ENCODE peak calls at places on chromosome 19, in eight cellular contexts. L is heart left ventricle, K is nephron progenitor cell, U is psoas muscle, X is hepatocyte, P is glutamatergic neuron, R is neural crest cell, Q is ascending aorta. H is an unnamed sample.

GRCh38 chr19:719636-720377 is 11.1 kb downstream of the PALM start:
- DNase-seq in K (peak), X (no peak), P (peak), U (no peak), Q (no peak), L (no peak), R (no peak), H (no peak)

GRCh38 chr19:56821675-56822074 is 18.9 kb downstream of the PEG3 start:
- DNase-seq in P (no peak), U (no peak), K (no peak), X (no peak), R (no peak), L (no peak), Q (no peak), H (no peak)

GRCh38 chr19:39643591-39643990 is 12.1 kb upstream of the LGALS16 start:
- DNase-seq in P (no peak), X (no peak), K (no peak), Q (no peak), R (no peak), U (no peak), L (no peak), H (no peak)

GRCh38 chr19:49872245-49873148 is 4.7 kb downstream of the AKT1S1 start:
- DNase-seq in P (no peak), R (no peak), Q (no peak), L (no peak), K (no peak), X (no peak), U (no peak), H (no peak)

GRCh38 chr19:42022616-42023015 is 28.6 kb upstream of the ATP1A3 start:
- DNase-seq in K (no peak), X (no peak), R (no peak), L (no peak), Q (no peak), U (peak), P (no peak), H (no peak)

GRCh38 chr19:56874530-56874929 is 34.0 kb upstream of the PEG3 start:
- DNase-seq in K (no peak), Q (no peak), U (no peak), P (no peak), L (no peak), X (no peak), R (no peak), H (no peak)

GRCh38 chr19:51365211-51366049 is 758 bp downstream of the ETFB start:
- DNase-seq in U (peak), Q (no peak), X (peak), R (no peak), L (no peak), P (no peak), K (no peak), H (no peak)

GRCh38 chr19:14138576-14139265 is 2.3 kb upstream of the ASF1B start:
- DNase-seq in L (no peak), Q (no peak), K (no peak), R (no peak), U (no peak), X (no peak), P (no peak), H (no peak)

GRCh38 chr19:23971598-23971997 is 56.9 kb downstream of the ZNF726 start:
- DNase-seq in Q (no peak), X (no peak), U (no peak), K (no peak), P (peak), L (no peak), R (no peak), H (no peak)

GRCh38 chr19:44435441-44435840 is 12.8 kb downstream of the ZNF229 start:
- DNase-seq in X (no peak), Q (no peak), L (no peak), K (no peak), U (no peak), P (no peak), R (no peak), H (no peak)

GRCh38 chr19:18465214-18465963 is 27.5 kb upstream of the ISYNA1 start:
- DNase-seq in K (no peak), X (no peak), L (no peak), Q (no peak), U (no peak), P (no peak), R (no peak), H (no peak)

GRCh38 chr19:41575998-41576397 is at the start of gene CEACAM21:
- DNase-seq in R (no peak), L (peak), U (peak), Q (peak), K (no peak), X (no peak), P (no peak), H (no peak)

GRCh38 chr19:43735013-43735412 is 19.1 kb downstream of the IRGC start:
- DNase-seq in Q (no peak), X (no peak), P (no peak), L (no peak), U (no peak), K (no peak), R (no peak), H (no peak)

GRCh38 chr19:50500753-50501151 is 10.2 kb downstream of the JOSD2 start:
- DNase-seq in R (no peak), U (peak), K (no peak), Q (no peak), P (peak), L (peak), X (no peak), H (no peak)

GRCh38 chr19:41328157-41328817 is 18.3 kb downstream of the CCDC97 start:
- DNase-seq in K (no peak), Q (no peak), L (no peak), R (no peak), U (no peak), P (no peak), X (no peak), H (no peak)

GRCh38 chr19:20273376-20273775 is 106.4 kb downstream of the ZNF486 start:
- DNase-seq in Q (no peak), L (no peak), X (no peak), R (no peak), P (no peak), U (no peak), K (no peak), H (no peak)

GRCh38 chr19:47158879-47159509 is 28.4 kb downstream of the SAE1 start:
- DNase-seq in X (no peak), P (no peak), Q (no peak), L (no peak), U (no peak), R (no peak), K (no peak), H (no peak)

GRCh38 chr19:1665565-1666047 is 13.2 kb upstream of the TCF3 start:
- DNase-seq in Q (no peak), R (no peak), U (no peak), L (no peak), X (no peak), P (peak), K (no peak), H (no peak)

GRCh38 chr19:39995794-39996193 is 1.1 kb upstream of the ZNF546 start:
- DNase-seq in X (no peak), L (no peak), Q (no peak), K (no peak), P (no peak), R (no peak), U (no peak), H (no peak)

GRCh38 chr19:870314-870713 is 10.8 kb downstream of the CFD start:
- DNase-seq in L (no peak), P (no peak), Q (no peak), K (no peak), U (no peak), X (no peak), R (no peak), H (no peak)

GRCh38 chr19:42422576-42423461 is 4.4 kb downstream of the LIPE start:
- DNase-seq in U (peak), Q (no peak), P (peak), X (peak), R (peak), L (no peak), K (peak), H (peak)

GRCh38 chr19:42153606-42154405 is 21.6 kb upstream of the POU2F2 start:
- DNase-seq in Q (no peak), X (no peak), U (no peak), K (no peak), L (no peak), P (no peak), R (no peak), H (no peak)

GRCh38 chr19:10552596-10553053 is 8.9 kb downstream of the ATG4D start:
- DNase-seq in L (no peak), P (no peak), X (no peak), K (no peak), Q (no peak), U (no peak), R (no peak), H (no peak)

GRCh38 chr19:50427997-50428425 is 4.7 kb upstream of the MYBPC2 start:
- DNase-seq in R (no peak), L (peak), Q (peak), U (peak), K (peak), X (peak), P (no peak), H (peak)

GRCh38 chr19:11247391-11247790 is 8.0 kb downstream of the ANGPTL8 start:
- DNase-seq in R (no peak), K (no peak), U (peak), Q (no peak), P (no peak), X (peak), L (peak), H (no peak)

GRCh38 chr19:38661996-38662395 is 14.5 kb downstream of the ACTN4 start:
- DNase-seq in Q (no peak), K (no peak), X (peak), U (no peak), P (no peak), L (no peak), R (no peak), H (no peak)

GRCh38 chr19:39307233-39307821 is 11.1 kb downstream of the IFNL1 start:
- DNase-seq in K (peak), P (peak), Q (no peak), U (no peak), X (peak), L (no peak), R (no peak), H (peak)

GRCh38 chr19:55479451-55480230 is 3.2 kb downstream of the ZNF628 start:
- DNase-seq in P (no peak), R (no peak), U (no peak), K (no peak), Q (no peak), L (no peak), X (no peak), H (no peak)

GRCh38 chr19:33389574-33390119 is 16.1 kb downstream of the CEBPG start:
- DNase-seq in R (no peak), Q (no peak), X (no peak), U (no peak), P (no peak), L (peak), K (no peak), H (no peak)

GRCh38 chr19:13958043-13958442 is 5.7 kb downstream of the DCAF15 start:
- DNase-seq in P (no peak), U (no peak), L (no peak), X (no peak), K (no peak), R (no peak), Q (no peak), H (no peak)

DNA sequence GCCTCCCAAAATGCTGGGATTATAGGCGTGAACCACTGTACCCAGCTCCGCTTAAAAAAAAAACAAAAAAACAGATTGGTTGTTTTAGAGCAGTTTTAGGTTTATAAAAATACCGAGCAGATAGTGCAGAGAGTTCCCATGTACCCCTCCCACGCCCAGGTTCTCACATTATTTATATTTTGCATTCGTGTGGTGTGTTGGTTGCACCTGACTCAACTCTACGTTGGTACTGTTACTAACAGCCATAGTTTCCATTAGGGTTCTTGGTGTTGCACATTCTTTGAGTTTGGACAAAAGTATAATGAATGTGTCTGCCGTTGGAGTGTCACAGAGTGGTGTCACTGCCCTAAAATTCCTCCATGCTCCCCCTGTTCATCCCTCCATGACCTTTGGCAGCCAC is 29.1 kb downstream of the MYO9B start:
- DNase-seq in P (no peak), Q (no peak), U (no peak), X (no peak), K (no peak), R (no peak), L (no peak), H (no peak)
- TF ChIP-seq CTCF in P (no peak), Q (no peak), U (no peak), X (no peak), K (no peak), R (no peak), L (no peak), H (no peak)

GRCh38 chr19:6735181-6735891 is 2.0 kb downstream of the GPR108 start:
- DNase-seq in R (no peak), U (peak), P (no peak), Q (no peak), L (no peak), X (peak), K (no peak), H (no peak)

GRCh38 chr19:6736917-6737283 is 480 bp downstream of the GPR108 start:
- DNase-seq in P (no peak), X (no peak), Q (no peak), R (no peak), U (no peak), L (no peak), K (no peak), H (no peak)

GRCh38 chr19:6737873-6738725 is 719 bp upstream of the GPR108 start:
- DNase-seq in U (peak), L (peak), Q (no peak), P (peak), K (peak), R (peak), X (peak), H (peak)

GRCh38 chr19:6737284-6737872 is at the start of gene GPR108:
- DNase-seq in X (peak), P (peak), Q (peak), R (peak), U (peak), K (peak), L (peak), H (peak)

DNA sequence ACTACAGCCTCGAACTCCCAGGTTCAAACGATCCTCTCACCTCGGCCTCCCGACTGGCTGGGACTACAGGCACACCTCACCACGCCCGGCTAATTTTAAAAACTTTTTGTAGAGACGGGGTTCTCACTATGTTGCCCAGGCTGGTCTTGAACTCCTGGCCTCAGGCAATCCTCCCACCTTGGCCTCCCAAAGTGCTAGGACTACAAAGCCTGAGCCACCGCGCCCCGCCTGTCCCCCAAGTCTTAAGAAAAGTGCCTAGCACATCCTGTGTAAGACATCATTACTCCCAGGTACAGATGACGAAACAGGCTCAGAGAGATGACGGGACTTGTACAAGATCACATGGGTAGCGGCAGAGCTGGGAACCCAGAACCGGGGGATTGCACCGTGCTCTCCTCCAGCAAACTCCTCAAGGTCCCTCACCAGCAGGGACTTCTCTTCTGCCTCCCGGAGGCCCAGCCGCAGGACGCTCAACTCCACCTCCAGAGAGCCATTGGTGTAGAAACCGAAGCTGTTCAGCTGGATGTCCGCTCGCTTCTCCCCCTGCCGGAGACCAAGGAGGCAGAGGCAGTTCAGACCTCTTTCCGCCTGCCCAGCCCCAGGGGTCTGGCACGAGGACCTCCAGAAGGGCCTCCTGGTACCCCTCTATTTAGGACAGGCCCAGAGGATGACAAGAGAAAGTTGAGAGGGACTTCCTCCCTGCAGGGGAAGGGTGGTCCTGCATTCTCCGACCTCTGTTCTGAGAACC is 1.0 kb downstream of the GPR108 start:
- DNase-seq in K (peak), L (peak), P (peak), U (peak), X (peak), R (peak), Q (no peak), H (peak)
- TF ChIP-seq CTCF in K (peak), L (peak), P (peak), U (peak), X (peak), R (peak), Q (peak), H (peak)

GRCh38 chr19:8831832-8832131 is 322 bp downstream of the ZNF558 start:
- DNase-seq in P (peak), R (no peak), U (no peak), Q (no peak), L (no peak), X (no peak), K (no peak), H (no peak)

GRCh38 chr19:8831373-8831772 is 731 bp downstream of the ZNF558 start:
- DNase-seq in L (no peak), K (no peak), X (no peak), Q (no peak), U (no peak), R (no peak), P (no peak), H (no peak)

GRCh38 chr19:8835446-8835845 is 3.3 kb downstream of the MBD3L1 start:
- DNase-seq in L (no peak), P (no peak), K (no peak), U (no peak), R (no peak), Q (no peak), X (no peak), H (no peak)

GRCh38 chr19:8835877-8836276 is 3.7 kb downstream of the MBD3L1 start:
- DNase-seq in Q (no peak), X (no peak), K (no peak), P (no peak), U (no peak), R (no peak), L (no peak), H (no peak)

DNA sequence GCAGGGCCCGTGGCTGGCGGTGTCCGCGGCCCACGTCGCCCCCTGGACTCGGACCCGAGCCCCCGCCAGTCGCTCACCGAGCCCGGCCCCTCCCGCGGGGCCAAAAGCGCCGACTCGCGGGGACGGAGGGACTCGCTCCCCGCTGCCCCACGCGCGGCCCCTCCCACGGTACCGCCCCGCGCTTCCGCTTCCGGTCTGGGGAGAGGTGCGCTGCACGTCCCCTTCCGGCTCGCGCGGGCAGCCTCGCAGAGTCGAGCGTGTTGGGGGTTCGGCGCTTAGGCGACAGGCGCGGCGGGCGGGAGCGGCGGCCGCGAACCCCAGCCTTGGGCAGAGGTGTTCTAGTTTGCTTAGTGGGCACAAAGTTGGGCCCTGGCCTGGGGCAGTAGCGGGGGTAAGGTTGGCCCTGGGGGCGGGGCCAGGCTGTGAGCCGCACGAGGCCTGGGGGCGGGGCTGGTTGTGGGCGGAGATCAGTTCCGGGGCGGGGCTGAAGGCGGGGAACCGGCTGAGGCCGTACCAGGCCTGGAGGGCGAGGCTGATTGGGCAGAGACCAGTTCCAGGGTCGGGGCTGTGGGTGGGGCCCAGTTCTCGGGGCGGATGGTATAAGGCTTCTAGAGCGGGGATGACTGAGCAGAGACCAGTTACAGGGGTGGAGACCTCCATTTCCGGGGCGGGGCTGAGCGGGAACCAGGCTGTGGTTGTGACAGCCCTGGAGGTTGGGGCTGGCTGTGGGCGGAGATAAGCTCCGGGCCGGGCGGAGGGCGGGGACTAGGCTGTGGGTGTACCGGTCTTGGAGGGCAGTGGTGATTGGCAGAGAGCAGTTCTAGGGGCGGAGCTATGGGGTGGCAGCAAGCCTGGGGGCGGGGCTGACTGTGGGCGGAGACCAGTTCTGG is at the start of the genes MBD3L1 and ZNF558:
- DNase-seq in X (peak), K (peak), R (peak), P (peak), L (peak), Q (peak), U (peak), H (peak)
- TF ChIP-seq CTCF in X (peak), K (no peak), R (no peak), P (no peak), L (peak), Q (peak), U (peak), H (no peak)

GRCh38 chr19:21328885-21329605 is at the start of gene ZNF708:
- DNase-seq in Q (peak), X (peak), R (peak), U (peak), K (peak), L (peak), P (peak), H (peak)
- TF ChIP-seq CTCF in Q (no peak), X (no peak), R (no peak), U (no peak), K (no peak), L (no peak), P (no peak), H (no peak)

GRCh38 chr19:29966594-29967249 is 24.7 kb downstream of the URI1 start:
- DNase-seq in X (no peak), K (no peak), P (no peak), U (no peak), L (no peak), Q (no peak), R (no peak), H (no peak)
- TF ChIP-seq CTCF in X (peak), K (no peak), P (peak), U (no peak), L (peak), Q (no peak), R (peak), H (peak)

H was measured in progenitor cell of endocrine pancreas.